ENCODE peak calls at places on chromosome 17, in five cellular contexts. X, K, U, E and P are unnamed samples.

GRCh38 chr17:79441607-79442006 is 169.2 kb downstream of the RBFOX3 start:
- DNase-seq in X (no peak), U (no peak), E (no peak), K (no peak), P (no peak)

GRCh38 chr17:77898521-77899434 is 59.7 kb upstream of the TNRC6C start:
- DNase-seq in E (no peak), X (no peak), U (no peak), K (no peak), P (no peak)

GRCh38 chr17:78675316-78675616 is 98.1 kb upstream of the DNAH17 start:
- DNase-seq in K (no peak), U (no peak), E (no peak), X (no peak), P (no peak)

GRCh38 chr17:14201595-14201994 is 35.1 kb downstream of the CDRT15 start:
- DNase-seq in U (no peak), E (peak), K (peak), X (no peak), P (peak)

GRCh38 chr17:82047379-82047778 is 4.2 kb downstream of the RFNG start:
- DNase-seq in X (no peak), E (no peak), U (no peak), K (no peak), P (no peak)

GRCh38 chr17:44928136-44928535 is 12.8 kb upstream of the GFAP start:
- DNase-seq in U (no peak), K (no peak), X (no peak), E (no peak), P (no peak)

GRCh38 chr17:77076046-77076882 is 64.5 kb upstream of the SEC14L1 start:
- DNase-seq in U (no peak), K (peak), X (no peak), E (no peak), P (no peak)

GRCh38 chr17:45073414-45074070 is 12.4 kb downstream of the NMT1 start:
- DNase-seq in X (no peak), E (no peak), K (no peak), U (peak), P (no peak)

GRCh38 chr17:40072481-40073346 is 9.9 kb downstream of the THRA start:
- DNase-seq in K (no peak), X (no peak), U (no peak), E (no peak), P (no peak)

GRCh38 chr17:58330997-58331814 is 2.6 kb upstream of the TSPOAP1 start:
- DNase-seq in X (no peak), E (peak), U (no peak), K (no peak), P (peak)

GRCh38 chr17:82889496-82890338 is 49.9 kb upstream of the ZNF750 start:
- DNase-seq in U (no peak), K (no peak), X (peak), E (no peak), P (no peak)

GRCh38 chr17:8392674-8393469 is 4.8 kb downstream of the RNF222 start:
- DNase-seq in E (no peak), K (no peak), X (no peak), U (no peak), P (no peak)

GRCh38 chr17:64781810-64782555 is 119.9 kb upstream of the SMURF2 start:
- DNase-seq in E (no peak), X (no peak), U (no peak), K (no peak), P (no peak)

GRCh38 chr17:83079340-83079747 is at the start of gene METRNL:
- DNase-seq in X (peak), U (no peak), E (peak), K (peak), P (peak)

GRCh38 chr17:17191346-17191792 is 14.8 kb downstream of the PLD6 start:
- DNase-seq in X (no peak), U (peak), E (no peak), K (peak), P (no peak)

GRCh38 chr17:36469733-36470132 is 16.7 kb upstream of the ZNHIT3 start:
- DNase-seq in X (no peak), E (no peak), U (no peak), K (no peak), P (no peak)